ENCODE peak calls at places on chromosomes 16 and 17, in five cellular contexts. Y is GM19239; K is activated T-helper 9 cell treated with anti-CD3 and anti-CD28 coated beads, Interleukin-2, amount 50 U/mL, for 16 hours; R is immature natural killer cell; L is neural crest cell. P is an unnamed sample.

GRCh38 chr17:11279776-11280344 is 38.8 kb downstream of the SHISA6 start:
- DNase-seq in Y (no peak), K (no peak), R (no peak), L (no peak), P (no peak)

GRCh38 chr17:47273245-47273644 is 19.6 kb downstream of the ITGB3 start:
- DNase-seq in Y (no peak), K (no peak), R (no peak), L (no peak), P (no peak)

GRCh38 chr16:4646773-4647660 is 22.4 kb downstream of the MGRN1 start:
- DNase-seq in Y (no peak), K (no peak), R (no peak), L (no peak), P (no peak)

GRCh38 chr16:75225092-75225491 is 6.3 kb downstream of the CTRB1 start:
- DNase-seq in Y (no peak), K (no peak), R (no peak), L (no peak), P (no peak)

GRCh38 chr17:21041753-21042433 is 918 bp downstream of the USP22 start:
- DNase-seq in Y (peak; percentile 29), K (peak; percentile 61), R (peak; percentile 48), L (peak; percentile 63), P (no peak)

GRCh38 chr17:78933959-78934568 is 8.9 kb upstream of the TIMP2 start:
- DNase-seq in Y (no peak), K (no peak), R (no peak), L (no peak), P (peak; percentile 48)

GRCh38 chr16:70430667-70431536 is 8.0 kb downstream of the ST3GAL2 start:
- DNase-seq in Y (peak; percentile 60), K (peak; percentile 23), R (peak; percentile 35), L (no peak), P (no peak)

GRCh38 chr17:40953876-40954275 is 12.9 kb downstream of the KRT39 start:
- DNase-seq in Y (no peak), K (no peak), R (no peak), L (no peak), P (peak; percentile 96)

GRCh38 chr17:68627956-68628355 is 26.8 kb upstream of the FAM20A start:
- DNase-seq in Y (no peak), K (no peak), R (no peak), L (no peak), P (no peak)

GRCh38 chr17:36856169-36856568 is 81.1 kb upstream of the LHX1 start:
- DNase-seq in Y (no peak), K (no peak), R (no peak), L (no peak), P (no peak)

GRCh38 chr17:13176436-13176835 is 158.6 kb upstream of the ELAC2 start:
- DNase-seq in Y (no peak), K (no peak), R (no peak), L (no peak), P (no peak)

GRCh38 chr17:43721537-43722268 is 36.9 kb downstream of the SOST start:
- DNase-seq in Y (no peak), K (no peak), R (no peak), L (no peak), P (no peak)

GRCh38 chr17:2235792-2236365 is 67.7 kb downstream of the SMG6 start:
- DNase-seq in Y (no peak), K (no peak), R (no peak), L (no peak), P (no peak)

GRCh38 chr17:16287563-16288027 is 65.7 kb downstream of the CENPV start:
- DNase-seq in Y (no peak), K (no peak), R (peak; percentile 41), L (no peak), P (no peak)

GRCh38 chr17:4658478-4659305 is 17.2 kb upstream of the ALOX15 start:
- DNase-seq in Y (peak; percentile 27), K (peak; percentile 5), R (no peak), L (no peak), P (no peak)

GRCh38 chr17:12113156-12113555 is 92.5 kb downstream of the MAP2K4 start:
- DNase-seq in Y (no peak), K (no peak), R (no peak), L (no peak), P (no peak)

GRCh38 chr16:75026892-75027391 is 28.1 kb downstream of the ZNRF1 start:
- DNase-seq in Y (no peak), K (no peak), R (no peak), L (no peak), P (no peak)